ENCODE peak calls at places on chromosome 3, in nine cellular contexts. Z is Peyer's patch, B is tibial nerve, P is choroid plexus epithelial cell, C is uterus, A is adrenal gland, T is AG10803, Q is heart right ventricle, U is stomach. E is an unnamed sample.

GRCh38 chr3:106691476-106691875 is 685.8 kb upstream of the CCDC54 start:
- DNase-seq in T (no peak), B (no peak), P (no peak), U (no peak), Q (no peak), Z (no peak), A (no peak), C (no peak), E (no peak)

GRCh38 chr3:71163216-71163918 is 420.2 kb downstream of the FOXP1 start:
- DNase-seq in Z (no peak), Q (no peak), C (no peak), U (peak), T (peak), P (peak), A (no peak), B (no peak), E (no peak)

GRCh38 chr3:194058189-194058571 is 77.8 kb upstream of the HES1 start:
- DNase-seq in T (peak), A (peak), C (peak), U (peak), B (peak), Q (peak), Z (peak), P (peak), E (no peak)

GRCh38 chr3:153245661-153246060 is 83.6 kb downstream of the RAP2B start:
- DNase-seq in T (peak), Z (no peak), U (no peak), B (no peak), A (no peak), Q (no peak), P (no peak), C (no peak), E (no peak)

GRCh38 chr3:86984271-86984670 is 6.7 kb downstream of the VGLL3 start:
- DNase-seq in T (peak), P (peak), C (no peak), Z (no peak), A (no peak), U (no peak), Q (no peak), B (no peak), E (no peak)

GRCh38 chr3:117355566-117355965 is 646.0 kb downstream of the TUSC7 start:
- DNase-seq in A (peak), T (peak), B (no peak), U (no peak), C (no peak), Z (peak), P (peak), Q (no peak), E (no peak)

GRCh38 chr3:191070201-191070600 is 128.8 kb upstream of the OSTN start:
- DNase-seq in C (no peak), Z (no peak), U (no peak), A (no peak), P (peak), B (no peak), Q (no peak), T (peak), E (peak)

GRCh38 chr3:17850448-17850847 is 108.0 kb upstream of the TBC1D5 start:
- DNase-seq in P (no peak), T (peak), U (no peak), Q (no peak), B (no peak), C (no peak), A (no peak), Z (no peak), E (no peak)

GRCh38 chr3:54949491-54950044 is 21.7 kb upstream of the LRTM1 start:
- DNase-seq in B (no peak), C (no peak), A (no peak), P (no peak), U (no peak), T (no peak), Q (no peak), Z (no peak), E (no peak)

GRCh38 chr3:46962990-46963389 is 13.6 kb downstream of the CCDC12 start:
- DNase-seq in B (no peak), A (no peak), C (no peak), U (no peak), Z (no peak), P (no peak), T (no peak), Q (no peak), E (no peak)

DNA sequence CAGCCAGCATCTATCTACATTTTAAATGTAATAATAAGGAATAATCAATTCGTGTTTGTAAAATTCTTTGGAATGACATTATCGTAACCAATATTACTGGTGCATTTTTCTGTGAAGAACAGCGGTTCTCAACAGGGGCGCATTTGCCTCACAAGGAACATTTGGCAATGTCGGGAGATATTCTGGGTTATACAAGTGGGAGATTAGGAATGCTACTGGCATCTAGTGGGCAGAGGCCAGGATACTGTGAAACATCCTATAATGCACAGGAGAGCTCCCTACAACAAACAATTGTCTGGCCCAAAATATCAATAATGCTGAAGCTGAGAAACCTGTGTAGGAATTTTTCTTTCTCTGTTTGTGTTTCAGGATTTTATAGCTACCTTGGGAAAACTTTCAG is 25.0 kb downstream of the ACP3 start:
- DNase-seq in A (no peak), Z (no peak), U (no peak), P (peak), B (no peak), T (no peak), Q (no peak), C (no peak), E (no peak)
- TF ChIP-seq CTCF in A (no peak), Z (no peak), U (no peak), P (peak), B (no peak), T (no peak), Q (no peak), C (no peak), E (peak)

GRCh38 chr3:57624801-57625200 is 27.7 kb upstream of the ARF4 start:
- DNase-seq in Q (no peak), T (no peak), U (no peak), C (no peak), B (no peak), A (no peak), Z (no peak), P (no peak), E (no peak)

GRCh38 chr3:57622362-57622761 is 25.2 kb upstream of the ARF4 start:
- DNase-seq in C (no peak), B (no peak), U (no peak), T (no peak), Z (no peak), Q (no peak), P (no peak), A (no peak), E (no peak)

GRCh38 chr3:57627976-57628375 is 30.8 kb upstream of the ARF4 start:
- DNase-seq in Z (no peak), Q (no peak), U (no peak), A (no peak), B (no peak), C (no peak), P (no peak), T (no peak), E (no peak)
- H3K4me3 ChIP-seq in Z (no peak), Q (no peak), U (no peak), A (no peak), B (no peak), C (no peak), P (no peak), T (no peak), E (no peak)

GRCh38 chr3:128572644-128573105 is 77.9 kb downstream of the RPN1 start:
- DNase-seq in P (no peak), T (no peak), B (no peak), Q (no peak), U (no peak), A (no peak), C (no peak), Z (no peak), E (no peak)
- TF ChIP-seq CTCF in P (peak), T (peak), B (no peak), Q (peak), U (no peak), A (no peak), C (no peak), Z (peak), E (peak)

GRCh38 chr3:32239638-32240550 is 1.4 kb downstream of the CMTM8 start:
- DNase-seq in T (no peak), P (peak), A (no peak), Q (no peak), B (no peak), Z (peak), C (no peak), U (peak), E (no peak)

GRCh38 chr3:32246079-32246675 is 7.7 kb downstream of the CMTM8 start:
- DNase-seq in Z (no peak), B (no peak), T (no peak), C (no peak), A (no peak), Q (no peak), U (no peak), P (no peak), E (no peak)

GRCh38 chr3:32245200-32245599 is 6.7 kb downstream of the CMTM8 start:
- DNase-seq in A (no peak), T (no peak), B (no peak), U (no peak), Z (no peak), P (peak), Q (no peak), C (no peak), E (no peak)

GRCh38 chr3:32241100-32241499 is 2.6 kb downstream of the CMTM8 start:
- DNase-seq in Q (no peak), B (no peak), P (no peak), T (no peak), Z (no peak), C (no peak), A (no peak), U (no peak), E (no peak)

DNA sequence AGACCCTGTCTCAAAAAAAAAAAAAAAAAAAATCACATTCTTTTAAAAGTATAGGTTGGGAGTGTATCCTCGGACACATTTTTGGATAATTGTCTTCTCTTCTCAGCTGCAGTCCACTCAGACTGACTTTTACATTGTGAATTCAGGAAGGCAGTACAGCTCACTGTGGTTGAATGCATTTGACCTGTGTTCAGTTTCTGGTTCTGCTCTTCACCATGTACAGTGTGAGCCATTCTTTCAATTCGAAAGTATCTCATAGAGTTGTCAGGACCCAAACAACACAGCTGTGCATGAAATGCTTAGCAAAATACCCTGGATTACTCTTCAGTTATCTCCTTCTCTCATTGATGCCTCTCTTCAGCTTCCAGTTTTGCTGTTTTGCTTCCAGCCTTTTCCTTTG is 5.0 kb downstream of the CMTM8 start:
- DNase-seq in U (no peak), A (no peak), Z (no peak), Q (no peak), T (no peak), C (no peak), P (peak), B (no peak), E (no peak)
- H3K4me3 ChIP-seq in U (no peak), A (no peak), Z (no peak), Q (no peak), T (no peak), C (no peak), P (no peak), B (no peak), E (no peak)